ENCODE peak calls at places on chromosomes 4 and X, in five cellular contexts. I is tibial nerve, P is heart left ventricle, N is uterus, S is breast epithelium. F is an unnamed sample.

GRCh38 chr4:159791334-159791733 is 688.5 kb downstream of the RAPGEF2 start:
- DNase-seq in I (no peak), S (no peak), P (no peak), N (no peak), F (no peak)

GRCh38 chrX:8845060-8845459 is 43.9 kb upstream of the FAM9A start:
- DNase-seq in I (no peak), P (no peak), N (no peak), S (no peak), F (no peak)

GRCh38 chrX:85052207-85052606 is 48.5 kb downstream of the APOOL start:
- DNase-seq in I (no peak), S (no peak), N (no peak), P (no peak), F (no peak)

GRCh38 chr4:80878218-80878617 is 152.3 kb upstream of the BMP3 start:
- DNase-seq in P (no peak), N (no peak), S (no peak), I (no peak), F (no peak)

GRCh38 chr4:155761047-155761446 is 2.2 kb downstream of the GUCY1B1 start:
- DNase-seq in S (no peak), P (no peak), I (no peak), N (no peak), F (no peak)

GRCh38 chr4:24642941-24643628 is 58.7 kb upstream of the DHX15 start:
- DNase-seq in S (no peak), N (no peak), P (no peak), I (no peak), F (no peak)

GRCh38 chr4:181909368-181909767 is 333.8 kb upstream of the TENM3 start:
- DNase-seq in N (no peak), S (no peak), I (no peak), P (no peak), F (no peak)

GRCh38 chr4:177583000-177583399 is 140.8 kb upstream of the AGA start:
- DNase-seq in P (no peak), N (no peak), S (no peak), I (no peak), F (no peak)

GRCh38 chr4:53929955-53930798 is 134.2 kb downstream of the CHIC2 start:
- DNase-seq in I (peak), P (peak), N (peak), S (peak), F (no peak)

GRCh38 chrX:1416327-1416784 is 24.4 kb upstream of the SLC25A6 start:
- DNase-seq in I (no peak), S (no peak), P (no peak), N (no peak), F (no peak)
- TF ChIP-seq POLR2A in I (no peak), S (no peak), P (no peak), N (no peak), F (no peak)

DNA sequence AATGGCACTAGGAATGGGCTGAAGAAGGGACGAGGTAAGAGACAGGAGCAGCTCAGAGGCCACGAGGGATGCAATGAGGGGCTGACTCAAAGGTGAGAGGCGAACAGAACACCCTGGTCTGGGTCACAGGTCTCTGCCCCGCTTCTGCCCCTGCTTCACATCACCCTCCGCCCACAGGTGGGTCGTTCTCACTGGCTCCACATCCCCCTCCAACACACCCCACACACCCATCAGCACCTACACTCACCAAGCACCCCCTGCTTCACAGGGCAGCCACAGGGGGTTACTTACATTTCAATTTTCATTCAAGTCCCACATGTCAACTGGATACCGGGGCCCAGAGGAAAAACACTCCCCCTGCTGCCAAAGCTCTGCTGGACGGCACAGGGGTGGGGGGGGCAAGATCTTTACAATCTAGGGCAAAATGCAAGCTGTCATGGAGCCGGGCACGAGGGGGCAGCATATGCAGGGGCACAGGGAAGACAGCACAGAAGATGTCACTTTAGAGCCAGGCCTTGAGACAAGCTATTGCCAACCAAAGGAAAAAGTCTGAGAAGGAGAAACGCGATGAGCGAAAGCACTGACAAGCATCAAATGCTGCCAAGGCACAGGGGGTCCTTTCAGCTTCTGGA is 94.1 kb downstream of the AFAP1 start:
- DNase-seq in S (no peak), P (no peak), N (no peak), I (no peak), F (no peak)
- TF ChIP-seq CTCF in S (no peak), P (no peak), N (no peak), I (no peak), F (no peak)

GRCh38 chr4:70793626-70794025 is 46.1 kb downstream of the GRSF1 start:
- DNase-seq in N (no peak), I (no peak), S (no peak), P (no peak), F (no peak)
- H3K27ac ChIP-seq in N (no peak), I (no peak), S (no peak), P (no peak), F (no peak)

DNA sequence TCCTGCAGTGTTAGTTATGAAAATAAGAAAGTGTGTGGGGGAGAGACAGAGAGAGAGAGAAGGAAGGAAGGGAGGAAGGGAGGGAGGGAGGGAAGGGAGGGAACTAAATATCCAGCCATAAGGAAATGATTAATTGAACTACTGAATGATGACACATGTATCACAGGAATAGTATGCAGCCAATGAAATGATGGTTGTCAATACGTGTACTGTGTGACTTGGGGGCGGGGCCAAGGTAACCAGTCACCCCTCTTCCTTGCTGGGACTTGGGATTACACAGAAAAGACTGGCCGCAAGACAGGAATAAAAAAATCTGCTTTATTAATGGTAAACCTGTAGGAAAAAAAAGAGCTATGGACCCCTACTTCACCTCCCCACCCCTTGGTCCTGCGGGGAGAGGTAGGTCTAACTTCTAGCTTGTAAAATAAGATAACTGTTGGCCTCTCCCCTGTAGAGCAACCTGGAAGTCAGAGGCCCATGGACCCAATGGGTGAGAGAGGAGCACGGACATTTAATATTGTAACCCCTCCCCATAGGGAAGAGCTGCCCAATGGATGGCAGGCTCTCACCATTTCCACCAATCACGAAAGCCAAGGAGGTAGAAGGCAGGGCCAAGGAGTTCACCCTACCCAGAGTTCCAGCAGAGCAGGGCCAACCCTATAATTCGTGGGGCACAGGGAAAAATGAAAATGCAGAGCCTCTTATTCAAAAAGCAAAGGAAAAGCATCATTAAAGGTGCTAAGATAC is 7.4 kb downstream of the PPP2R2C start:
- DNase-seq in S (no peak), I (no peak), P (no peak), N (no peak), F (peak)
- TF ChIP-seq POLR2A in S (no peak), I (no peak), P (no peak), N (no peak), F (no peak)

GRCh38 chr4:183330841-183331240 is 8.6 kb upstream of the CLDN24 start:
- DNase-seq in S (no peak), I (no peak), N (no peak), P (no peak), F (no peak)
- TF ChIP-seq CTCF in S (no peak), I (no peak), N (no peak), P (no peak), F (no peak)

GRCh38 chr4:75285837-75286236 is 228.4 kb downstream of the RCHY1 start:
- DNase-seq in S (no peak), I (no peak), N (no peak), P (no peak), F (no peak)
- H3K27ac ChIP-seq in S (no peak), I (no peak), N (no peak), P (no peak), F (no peak)

GRCh38 chr4:3516836-3517730 is 15.1 kb downstream of the LRPAP1 start:
- DNase-seq in P (no peak), S (no peak), N (no peak), I (no peak), F (no peak)
- TF ChIP-seq POLR2A in P (no peak), S (no peak), N (no peak), I (no peak), F (no peak)